ENCODE peak calls at places on chromosomes 6 and 20, in nine cellular contexts. C is cardiac muscle cell, E is right lobe of liver, R is esophagus squamous epithelium, L is cardiac fibroblast, N is sigmoid colon, A is heart right ventricle, X is brain microvascular endothelial cell, W is dorsolateral prefrontal cortex. O is an unnamed sample.

GRCh38 chr6:135600086-135600702 is 102.7 kb upstream of the AHI1 start:
- DNase-seq in C (no peak), E (no peak), R (no peak), L (no peak), N (no peak), A (no peak), X (no peak), W (no peak), O (no peak)

GRCh38 chr6:38012573-38012972 is 193.0 kb downstream of the ZFAND3 start:
- DNase-seq in C (peak; percentile 59), E (no peak), R (no peak), L (peak; percentile 74), N (no peak), A (no peak), X (peak; percentile 28), W (no peak), O (peak; percentile 56)

GRCh38 chr6:134622382-134623173 is 304.7 kb upstream of the SGK1 start:
- DNase-seq in C (no peak), E (no peak), R (no peak), L (no peak), N (no peak), A (no peak), X (no peak), W (no peak), O (no peak)

GRCh38 chr6:106880952-106881351 is 93.6 kb downstream of the CD24 start:
- DNase-seq in C (no peak), E (no peak), R (no peak), L (no peak), N (no peak), A (no peak), X (no peak), W (no peak), O (no peak)

GRCh38 chr20:1401431-1401907 is 8.6 kb upstream of the FKBP1A start:
- DNase-seq in C (no peak), E (no peak), R (no peak), L (no peak), N (no peak), A (no peak), X (no peak), W (no peak), O (no peak)

GRCh38 chr6:27617700-27618689 is 145.1 kb upstream of the ZNF184 start:
- DNase-seq in C (peak; percentile 47), E (no peak), R (no peak), L (peak; percentile 64), N (no peak), A (no peak), X (peak; percentile 65), W (no peak), O (peak; percentile 48)

GRCh38 chr6:53615633-53616449 is 49.7 kb downstream of the KLHL31 start:
- DNase-seq in C (no peak), E (no peak), R (no peak), L (peak; percentile 14), N (no peak), A (no peak), X (no peak), W (no peak), O (peak; percentile 76)

GRCh38 chr6:168827484-168827883 is 386.5 kb downstream of the SMOC2 start:
- DNase-seq in C (no peak), E (no peak), R (no peak), L (no peak), N (no peak), A (no peak), X (no peak), W (no peak), O (no peak)

GRCh38 chr6:168603234-168603633 is 162.2 kb downstream of the SMOC2 start:
- DNase-seq in C (no peak), E (no peak), R (no peak), L (no peak), N (peak; percentile 32), A (no peak), X (no peak), W (no peak), O (no peak)

GRCh38 chr20:60254901-60255411 is 296.7 kb downstream of the CDH26 start:
- DNase-seq in C (no peak), E (no peak), R (no peak), L (peak; percentile 4), N (no peak), A (no peak), X (peak; percentile 49), W (no peak), O (peak; percentile 21)

GRCh38 chr6:46490425-46491200 is 636 bp downstream of the RCAN2 start:
- DNase-seq in C (peak; percentile 84), E (peak; percentile 67), R (peak; percentile 0), L (peak; percentile 3), N (peak; percentile 68), A (peak; percentile 34), X (no peak), W (peak; percentile 38), O (no peak)

GRCh38 chr6:14817068-14817467 is 428.8 kb upstream of the JARID2 start:
- DNase-seq in C (no peak), E (peak; percentile 72), R (no peak), L (no peak), N (no peak), A (no peak), X (no peak), W (no peak), O (no peak)

GRCh38 chr6:166663568-166663967 is 36.5 kb upstream of the RPS6KA2 start:
- DNase-seq in C (no peak), E (no peak), R (no peak), L (no peak), N (no peak), A (no peak), X (no peak), W (no peak), O (no peak)

GRCh38 chr6:104126621-104127020 is 733.1 kb downstream of the HACE1 start:
- DNase-seq in C (no peak), E (no peak), R (no peak), L (no peak), N (no peak), A (no peak), X (no peak), W (no peak), O (no peak)

GRCh38 chr6:968791-969190 is 275.9 kb upstream of the EXOC2 start:
- DNase-seq in C (no peak), E (no peak), R (no peak), L (no peak), N (no peak), A (no peak), X (no peak), W (no peak), O (no peak)

GRCh38 chr20:48154040-48154439 is 368.8 kb upstream of the SULF2 start:
- DNase-seq in C (no peak), E (no peak), R (no peak), L (no peak), N (no peak), A (no peak), X (no peak), W (no peak), O (no peak)

GRCh38 chr6:100078509-100078908 is 84.5 kb upstream of the MCHR2 start:
- DNase-seq in C (peak; percentile 9), E (no peak), R (no peak), L (peak; percentile 17), N (no peak), A (no peak), X (peak; percentile 20), W (no peak), O (peak; percentile 54)

GRCh38 chr6:139855741-139856206 is 481.3 kb upstream of the CITED2 start:
- DNase-seq in C (no peak), E (no peak), R (no peak), L (peak; percentile 8), N (no peak), A (no peak), X (peak; percentile 13), W (no peak), O (peak; percentile 44)

GRCh38 chr6:139853302-139853992 is 479.0 kb upstream of the CITED2 start:
- DNase-seq in C (no peak), E (no peak), R (no peak), L (peak; percentile 22), N (no peak), A (no peak), X (no peak), W (no peak), O (no peak)

GRCh38 chr6:139857143-139857542 is 482.7 kb upstream of the CITED2 start:
- DNase-seq in C (no peak), E (no peak), R (no peak), L (no peak), N (no peak), A (no peak), X (no peak), W (no peak), O (no peak)

GRCh38 chr6:139858444-139858843 is 484.0 kb upstream of the CITED2 start:
- DNase-seq in C (no peak), E (no peak), R (no peak), L (no peak), N (no peak), A (no peak), X (no peak), W (no peak), O (no peak)

GRCh38 chr6:139856562-139856961 is 482.1 kb upstream of the CITED2 start:
- DNase-seq in C (no peak), E (no peak), R (no peak), L (no peak), N (no peak), A (no peak), X (no peak), W (no peak), O (no peak)
- H3K4me3 ChIP-seq in C (no peak overlapping the region), E (no peak overlapping the region), R (no peak overlapping the region), L (no peak overlapping the region), N (no peak overlapping the region), A (no peak overlapping the region), X (no peak overlapping the region), W (no peak overlapping the region), O (no peak overlapping the region)

GRCh38 chr20:62133864-62134263 is 9.3 kb downstream of the PSMA7 start:
- DNase-seq in C (no peak), E (no peak), R (no peak), L (no peak), N (no peak), A (no peak), X (no peak), W (no peak), O (no peak)
- TF ChIP-seq CTCF in C (no peak), E (no peak), R (no peak), L (peak; percentile 9), N (no peak), A (no peak), X (peak; percentile 46), W (no peak), O (no peak)

GRCh38 chr6:33746651-33747100 is at the start of gene IP6K3:
- DNase-seq in C (peak; percentile 61), E (peak; percentile 79), R (no peak), L (no peak), N (peak; percentile 86), A (peak; percentile 72), X (no peak), W (peak; percentile 71), O (no peak)
- H3K4me3 ChIP-seq in C (peak within 1 kb of the TSS; percentile 3), E (peak within 1 kb of the TSS; percentile 34), R (peak within 1 kb of the TSS; percentile 30), L (peak within 1 kb of the TSS; percentile 1), N (peak within 1 kb of the TSS; percentile 45), A (peak within 1 kb of the TSS; percentile 25), X (no peak within 1 kb of the TSS), W (peak within 1 kb of the TSS; percentile 66), O (no peak within 1 kb of the TSS)

DNA sequence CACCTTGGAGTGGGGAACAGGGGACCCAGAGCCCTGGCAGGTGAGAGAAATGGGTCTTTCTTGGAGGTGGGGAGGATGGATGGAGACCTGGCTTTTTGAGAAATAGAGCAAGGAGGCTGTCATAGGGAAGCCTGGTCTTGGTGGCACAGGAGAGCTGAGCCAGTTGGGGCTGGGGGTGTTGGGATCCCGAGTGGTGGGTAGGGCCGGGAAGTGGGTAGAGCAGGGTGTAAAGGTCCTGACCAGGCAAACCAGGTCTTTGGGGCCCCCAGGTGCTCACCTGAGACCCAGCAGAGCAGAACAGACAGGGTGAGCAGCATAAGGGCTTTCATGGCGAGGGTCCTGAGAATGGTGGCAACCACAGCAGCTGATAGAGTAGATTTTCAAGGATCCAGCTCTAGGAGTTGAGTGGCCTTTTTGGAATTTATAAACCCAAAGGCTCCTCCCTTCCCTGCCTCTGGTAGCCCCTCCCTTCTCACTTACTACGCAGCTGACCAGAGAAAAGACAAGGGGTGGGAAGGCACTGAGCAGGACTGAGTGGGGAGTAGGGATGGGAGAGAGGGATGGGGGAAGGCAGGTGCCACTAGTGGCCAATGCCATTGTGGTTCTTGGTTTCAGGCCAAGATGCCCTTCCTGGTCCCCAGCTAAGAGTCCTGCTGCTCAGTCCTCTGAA is at the start of gene LY6G6C:
- DNase-seq in C (no peak), E (no peak), R (no peak), L (no peak), N (no peak), A (no peak), X (no peak), W (no peak), O (no peak)
- TF ChIP-seq CTCF in C (no peak), E (no peak), R (no peak), L (no peak), N (no peak), A (no peak), X (no peak), W (no peak), O (no peak)